ENCODE peak calls at places on chromosomes 5 and 9, in four cellular contexts. S is mammary epithelial cell, U is GM06990, R is nephron progenitor cell. V is an unnamed sample.
A peak's percentile ranks its signal among the peaks of the same experiment; 100 is the strongest.

GRCh38 chr9:37034320-37034937 is 361 bp upstream of the PAX5 start:
- DNase-seq in S (no peak), U (peak; percentile 89), R (peak; percentile 64), V (peak; percentile 81)

GRCh38 chr9:129889936-129890717 is 54.9 kb downstream of the USP20 start:
- DNase-seq in S (no peak), U (peak; percentile 59), R (no peak), V (peak; percentile 29)

GRCh38 chr5:41686767-41687166 is 176.4 kb upstream of the PLCXD3 start:
- DNase-seq in S (no peak), U (no peak), R (no peak), V (no peak)

GRCh38 chr9:16718296-16718695 is 152.2 kb downstream of the BNC2 start:
- DNase-seq in S (no peak), U (no peak), R (no peak), V (no peak)

GRCh38 chr5:15664961-15665360 is 165.0 kb downstream of the FBXL7 start:
- DNase-seq in S (no peak), U (no peak), R (no peak), V (no peak)

GRCh38 chr5:13249854-13250253 is 694.6 kb downstream of the DNAH5 start:
- DNase-seq in S (peak; percentile 58), U (no peak), R (no peak), V (no peak)

GRCh38 chr5:123204224-123204623 is 115.2 kb downstream of the PRDM6 start:
- DNase-seq in S (no peak), U (no peak), R (no peak), V (no peak)

GRCh38 chr5:59587489-59588337 is 305.8 kb downstream of the PDE4D start:
- DNase-seq in S (no peak), U (no peak), R (peak; percentile 73), V (no peak)

GRCh38 chr5:35470866-35471265 is 146.8 kb upstream of the SPEF2 start:
- DNase-seq in S (no peak), U (no peak), R (no peak), V (no peak)

GRCh38 chr5:35924950-35925722 is 13.3 kb downstream of the CAPSL start:
- DNase-seq in S (peak; percentile 61), U (peak; percentile 84), R (peak; percentile 73), V (peak; percentile 66)

GRCh38 chr5:107813559-107813958 is 142.8 kb upstream of the EFNA5 start:
- DNase-seq in S (no peak), U (peak; percentile 71), R (no peak), V (peak; percentile 55)

GRCh38 chr9:33489070-33489469 is 15.3 kb upstream of the NOL6 start:
- DNase-seq in S (no peak), U (no peak), R (no peak), V (no peak)

GRCh38 chr5:160619381-160619780 is 197.7 kb downstream of the PTTG1 start:
- DNase-seq in S (no peak), U (no peak), R (no peak), V (no peak)

GRCh38 chr5:53418844-53419243 is 61.6 kb upstream of the FST start:
- DNase-seq in S (peak; percentile 96), U (no peak), R (no peak), V (no peak)

GRCh38 chr9:20040991-20041606 is 252.3 kb upstream of the SLC24A2 start:
- DNase-seq in S (no peak), U (no peak), R (no peak), V (no peak)

GRCh38 chr9:108682191-108682590 is 173.6 kb downstream of the ACTL7B start:
- DNase-seq in S (no peak), U (no peak), R (no peak), V (no peak)

GRCh38 chr9:4666042-4666699 is at the start of gene SPATA6L:
- DNase-seq in S (peak; percentile 48), U (peak; percentile 68), R (peak; percentile 54), V (peak; percentile 59)

GRCh38 chr5:112156211-112156610 is 262.9 kb downstream of the EPB41L4A start:
- DNase-seq in S (no peak), U (no peak), R (no peak), V (no peak)

GRCh38 chr5:89293849-89294248 is 410.9 kb upstream of the MEF2C start:
- DNase-seq in S (peak; percentile 57), U (no peak), R (no peak), V (no peak)

GRCh38 chr5:83856898-83857297 is 136.2 kb upstream of the HAPLN1 start:
- DNase-seq in S (no peak), U (no peak), R (peak; percentile 7), V (no peak)

V was measured in GM13977.